ENCODE peak calls at places on chromosomes 16 and 17, in nine cellular contexts. I is Peyer's patch; D is aorta; B is suprapubic skin; S is CD8-positive, alpha-beta memory T cell; J is mucosa of descending colon; P is right atrium auricular region; Q is heart left ventricle; A is Panc1. E is an unnamed sample.

GRCh38 chr17:58330997-58331814 is 2.6 kb upstream of the TSPOAP1 start:
- DNase-seq in Q (no peak), J (peak; percentile 82), B (no peak), P (no peak), D (peak; percentile 76), S (peak; percentile 63), A (no peak), I (peak; percentile 88), E (no peak)

GRCh38 chr16:78822509-78822908 is 723.1 kb downstream of the WWOX start:
- DNase-seq in J (no peak), P (no peak), D (no peak), A (no peak), Q (no peak), I (no peak), B (no peak), S (no peak), E (no peak)

GRCh38 chr17:63476857-63477470 is at the start of gene ACE:
- DNase-seq in B (no peak), A (no peak), S (peak; percentile 8), D (no peak), Q (peak; percentile 51), I (no peak), J (peak; percentile 80), P (no peak), E (no peak)

GRCh38 chr16:20906225-20906870 is 5.8 kb downstream of the LYRM1 start:
- DNase-seq in J (no peak), Q (no peak), I (no peak), A (no peak), P (no peak), S (no peak), D (no peak), B (no peak), E (no peak)

GRCh38 chr17:10613775-10614513 is 43.2 kb downstream of the MYH3 start:
- DNase-seq in A (no peak), D (no peak), I (no peak), J (no peak), B (no peak), P (no peak), Q (no peak), S (no peak), E (no peak)

GRCh38 chr17:21177401-21177800 is 36.6 kb downstream of the TMEM11 start:
- DNase-seq in J (no peak), B (peak; percentile 59), D (no peak), I (no peak), P (no peak), S (no peak), A (no peak), Q (no peak), E (no peak)

GRCh38 chr16:15557258-15557657 is 85.7 kb downstream of the MARF1 start:
- DNase-seq in A (no peak), D (no peak), I (no peak), P (no peak), B (no peak), Q (no peak), J (no peak), S (no peak), E (no peak)

GRCh38 chr17:83079766-83080616 is 582 bp downstream of the METRNL start:
- DNase-seq in I (no peak), J (no peak), S (no peak), P (no peak), Q (no peak), A (no peak), B (no peak), D (no peak), E (no peak)

GRCh38 chr17:57451126-57451690 is 194.9 kb downstream of the MSI2 start:
- DNase-seq in A (no peak), D (no peak), I (no peak), S (no peak), B (no peak), J (no peak), Q (no peak), P (no peak), E (no peak)

GRCh38 chr17:10657123-10657522 is at the start of gene MYH3:
- DNase-seq in J (no peak), Q (no peak), A (no peak), D (no peak), S (no peak), I (no peak), P (no peak), B (no peak), E (no peak)

GRCh38 chr17:74585711-74586110 is 6.4 kb downstream of the CD300LD start:
- DNase-seq in I (no peak), A (no peak), J (no peak), S (no peak), B (no peak), Q (no peak), P (no peak), D (no peak), E (no peak)

GRCh38 chr17:4362141-4362540 is 4.3 kb downstream of the UBE2G1 start:
- DNase-seq in B (peak; percentile 12), P (no peak), A (no peak), D (no peak), J (no peak), I (no peak), S (no peak), Q (no peak), E (no peak)

GRCh38 chr16:89687092-89687940 is 827 bp downstream of the CDK10 start:
- DNase-seq in D (peak; percentile 26), Q (no peak), I (no peak), P (no peak), A (no peak), S (no peak), B (peak; percentile 77), J (peak; percentile 89), E (no peak)

GRCh38 chr17:68029512-68030215 is 5.9 kb upstream of the KPNA2 start:
- DNase-seq in J (no peak), A (no peak), I (no peak), S (no peak), B (no peak), P (no peak), Q (no peak), D (no peak), E (no peak)

GRCh38 chr16:1468456-1468855 is 6.4 kb downstream of the CLCN7 start:
- DNase-seq in B (no peak), P (no peak), S (no peak), D (no peak), A (no peak), Q (no peak), J (no peak), I (no peak), E (no peak)

GRCh38 chr17:72125742-72126141 is 4.9 kb downstream of the SOX9 start:
- DNase-seq in A (no peak), Q (no peak), J (no peak), I (no peak), D (no peak), P (no peak), B (no peak), S (no peak), E (no peak)

GRCh38 chr16:47697826-47698225 is 236.7 kb downstream of the PHKB start:
- DNase-seq in I (no peak), A (no peak), P (no peak), S (no peak), B (no peak), Q (no peak), J (no peak), D (no peak), E (no peak)

GRCh38 chr16:47695746-47696145 is 234.6 kb downstream of the PHKB start:
- DNase-seq in I (no peak), P (no peak), A (no peak), D (no peak), S (no peak), Q (no peak), J (no peak), B (no peak), E (no peak)

GRCh38 chr16:47699090-47699489 is 238.0 kb downstream of the PHKB start:
- DNase-seq in S (no peak), I (no peak), P (no peak), Q (no peak), J (no peak), A (no peak), B (no peak), D (no peak), E (no peak)

GRCh38 chr16:47694543-47694942 is 233.4 kb downstream of the PHKB start:
- DNase-seq in S (no peak), B (no peak), Q (no peak), P (no peak), D (no peak), I (no peak), J (no peak), A (no peak), E (no peak)
- H3K36me3 ChIP-seq in S (peaks cover 30% of the 10 kb centered on the region), B (peaks cover 94% of the 10 kb centered on the region), Q (peaks cover 94% of the 10 kb centered on the region), P (peaks cover 62% of the 10 kb centered on the region), D (peaks cover 36% of the 10 kb centered on the region), I (no peaks in the 10 kb centered on the region), J (no peaks in the 10 kb centered on the region), A (no peaks in the 10 kb centered on the region), E (peaks cover 29% of the 10 kb centered on the region)

GRCh38 chr17:2239170-2239551 is 64.4 kb downstream of the SMG6 start:
- DNase-seq in J (no peak), S (no peak), P (no peak), D (no peak), B (no peak), A (no peak), Q (no peak), I (no peak), E (no peak)
- H3K4me1 ChIP-seq in J (peaks cover 3% of the 10 kb centered on the region), S (no peaks in the 10 kb centered on the region), P (peaks cover 50% of the 10 kb centered on the region), D (peaks cover 5% of the 10 kb centered on the region), B (peaks cover 49% of the 10 kb centered on the region), A (peaks cover 11% of the 10 kb centered on the region), Q (peaks cover 39% of the 10 kb centered on the region), I (peaks cover 16% of the 10 kb centered on the region), E (no peaks in the 10 kb centered on the region)

GRCh38 chr16:3999479-3999868 is 116.8 kb downstream of the ADCY9 start:
- DNase-seq in B (no peak), J (no peak), I (no peak), P (no peak), S (no peak), Q (peak; percentile 59), D (peak; percentile 81), A (no peak), E (no peak)

GRCh38 chr16:3993052-3993785 is 112.7 kb upstream of the CREBBP start:
- DNase-seq in P (no peak), I (no peak), A (no peak), B (no peak), D (no peak), S (no peak), J (no peak), Q (no peak), E (no peak)

GRCh38 chr16:3998793-3999478 is 117.3 kb downstream of the ADCY9 start:
- DNase-seq in J (no peak), I (no peak), A (no peak), P (peak; percentile 75), B (no peak), D (peak; percentile 18), S (no peak), Q (no peak), E (no peak)

GRCh38 chr16:3999890-4000325 is 116.3 kb downstream of the ADCY9 start:
- DNase-seq in S (no peak), I (no peak), P (no peak), D (no peak), A (no peak), B (no peak), J (no peak), Q (no peak), E (no peak)

GRCh38 chr16:3997231-3997841 is 116.8 kb upstream of the CREBBP start:
- DNase-seq in S (no peak), B (no peak), D (no peak), I (no peak), A (no peak), Q (no peak), P (no peak), J (no peak), E (no peak)
- H3K36me3 ChIP-seq in S (no peaks in the 10 kb centered on the region), B (peaks cover 3% of the 10 kb centered on the region), D (no peaks in the 10 kb centered on the region), I (no peaks in the 10 kb centered on the region), A (no peaks in the 10 kb centered on the region), Q (peaks cover 10% of the 10 kb centered on the region), P (peaks cover 7% of the 10 kb centered on the region), J (no peaks in the 10 kb centered on the region), E (no peaks in the 10 kb centered on the region)

GRCh38 chr16:84303516-84303915 is 8.8 kb downstream of the WFDC1 start:
- DNase-seq in A (no peak), I (no peak), D (no peak), P (no peak), J (no peak), B (no peak), Q (no peak), S (no peak), E (no peak)
- H3K4me1 ChIP-seq in A (no peaks in the 10 kb centered on the region), I (no peaks in the 10 kb centered on the region), D (no peaks in the 10 kb centered on the region), P (peaks cover 6% of the 10 kb centered on the region), J (no peaks in the 10 kb centered on the region), B (peaks cover 3% of the 10 kb centered on the region), Q (no peaks in the 10 kb centered on the region), S (no peaks in the 10 kb centered on the region), E (no peaks in the 10 kb centered on the region)